ENCODE peak calls at places on chromosome 14, in nine cellular contexts. N, L, P, Q, T, Z, M, G and B are unnamed samples.

GRCh38 chr14:68143341-68143807 is 323.8 kb downstream of the RAD51B start:
- DNase-seq in N (no peak), L (no peak), P (no peak), Q (peak), T (peak), Z (no peak), M (no peak), G (no peak), B (peak)

GRCh38 chr14:97703006-97703760 is 906.0 kb downstream of the VRK1 start:
- DNase-seq in N (no peak), L (no peak), P (no peak), Q (no peak), T (no peak), Z (no peak), M (peak), G (no peak), B (no peak)

GRCh38 chr14:95040723-95041476 is 116.4 kb downstream of the DICER1 start:
- DNase-seq in N (no peak), L (no peak), P (no peak), Q (peak), T (no peak), Z (no peak), M (no peak), G (no peak), B (no peak)

GRCh38 chr14:56112781-56113180 is 5.4 kb upstream of the PELI2 start:
- DNase-seq in N (no peak), L (no peak), P (no peak), Q (no peak), T (no peak), Z (no peak), M (no peak), G (no peak), B (no peak)

GRCh38 chr14:35159742-35160409 is 37.5 kb downstream of the PRORP start:
- DNase-seq in N (no peak), L (peak), P (peak), Q (peak), T (no peak), Z (no peak), M (no peak), G (no peak), B (no peak)

GRCh38 chr14:42628591-42628990 is 1021.9 kb downstream of the LRFN5 start:
- DNase-seq in N (no peak), L (no peak), P (no peak), Q (no peak), T (no peak), Z (no peak), M (no peak), G (no peak), B (no peak)

GRCh38 chr14:96146131-96146771 is 58.4 kb upstream of the BDKRB2 start:
- DNase-seq in N (no peak), L (no peak), P (no peak), Q (peak), T (peak), Z (peak), M (no peak), G (no peak), B (no peak)

GRCh38 chr14:63905370-63905769 is 52.6 kb downstream of the SYNE2 start:
- DNase-seq in N (no peak), L (no peak), P (no peak), Q (no peak), T (no peak), Z (no peak), M (no peak), G (no peak), B (no peak)

GRCh38 chr14:73944432-73945158 is 5.3 kb downstream of the FAM161B start:
- DNase-seq in N (no peak), L (no peak), P (no peak), Q (no peak), T (no peak), Z (no peak), M (no peak), G (no peak), B (no peak)

GRCh38 chr14:104048758-104049496 is 36.6 kb upstream of the ASPG start:
- DNase-seq in N (no peak), L (no peak), P (no peak), Q (no peak), T (no peak), Z (no peak), M (no peak), G (no peak), B (no peak)

GRCh38 chr14:105401699-105402098 is 3.4 kb downstream of the TEX22 start:
- DNase-seq in N (no peak), L (no peak), P (no peak), Q (no peak), T (no peak), Z (no peak), M (no peak), G (no peak), B (no peak)

GRCh38 chr14:103109789-103110415 is 13.4 kb upstream of the TNFAIP2 start:
- DNase-seq in N (no peak), L (peak), P (peak), Q (peak), T (no peak), Z (no peak), M (no peak), G (no peak), B (no peak)

GRCh38 chr14:104331871-104332605 is 193.7 kb downstream of the KIF26A start:
- DNase-seq in N (no peak), L (no peak), P (no peak), Q (no peak), T (no peak), Z (no peak), M (no peak), G (no peak), B (peak)

GRCh38 chr14:21536395-21537087 is 10.4 kb upstream of the SALL2 start:
- DNase-seq in N (no peak), L (no peak), P (no peak), Q (no peak), T (no peak), Z (no peak), M (no peak), G (no peak), B (no peak)